ENCODE peak calls at places on chromosome 17, in eight cellular contexts. X, B, L, R, V, W, O and Z are unnamed samples.

GRCh38 chr17:6078370-6078950 is 8.3 kb downstream of the WSCD1 start:
- DNase-seq in X (no peak), O (no peak), W (no peak), V (no peak), B (no peak), R (no peak), L (no peak), Z (no peak)

GRCh38 chr17:31400481-31400950 is 9.0 kb downstream of the RAB11FIP4 start:
- DNase-seq in R (no peak), L (no peak), B (no peak), O (no peak), X (no peak), W (no peak), V (no peak), Z (no peak)

GRCh38 chr17:31696184-31696602 is 162.9 kb downstream of the COPRS start:
- DNase-seq in X (no peak), W (no peak), R (no peak), B (no peak), O (peak; percentile 97), L (peak; percentile 83), V (no peak), Z (peak; percentile 48)

GRCh38 chr17:9670596-9670995 is 25.3 kb downstream of the USP43 start:
- DNase-seq in L (no peak), V (no peak), B (no peak), X (no peak), O (no peak), W (no peak), R (no peak), Z (no peak)

GRCh38 chr17:70104688-70105087 is 29.7 kb downstream of the KCNJ16 start:
- DNase-seq in L (no peak), B (no peak), R (no peak), O (no peak), X (no peak), V (no peak), W (no peak), Z (no peak)

GRCh38 chr17:32536736-32537646 is 50.2 kb downstream of the CDK5R1 start:
- DNase-seq in O (peak; percentile 77), L (no peak), V (no peak), B (no peak), W (no peak), X (no peak), R (no peak), Z (no peak)

GRCh38 chr17:1647802-1648581 is 1.7 kb downstream of the RILP start:
- DNase-seq in R (no peak), X (no peak), W (no peak), B (no peak), L (peak; percentile 71), V (no peak), O (peak; percentile 42), Z (peak; percentile 64)

GRCh38 chr17:1977583-1978395 is 47.3 kb downstream of the RTN4RL1 start:
- DNase-seq in R (no peak), V (no peak), X (no peak), W (no peak), L (no peak), B (peak; percentile 34), O (no peak), Z (no peak)

GRCh38 chr17:37131064-37131463 is 182.3 kb downstream of the AATF start:
- DNase-seq in X (no peak), R (no peak), V (no peak), W (no peak), L (no peak), O (peak; percentile 39), B (no peak), Z (peak; percentile 14)

GRCh38 chr17:48486557-48486956 is 44.3 kb downstream of the HOXB1 start:
- DNase-seq in O (peak; percentile 88), W (no peak), V (no peak), B (no peak), X (no peak), L (peak; percentile 57), R (no peak), Z (no peak)

GRCh38 chr17:77381185-77381700 is 240.5 kb downstream of the SEC14L1 start:
- DNase-seq in O (no peak), L (no peak), X (no peak), V (no peak), W (no peak), R (no peak), B (no peak), Z (no peak)

GRCh38 chr17:38663125-38663751 is 11.5 kb downstream of the EPOP start:
- DNase-seq in V (no peak), O (peak; percentile 57), R (peak; percentile 2), L (peak; percentile 61), X (no peak), B (peak; percentile 89), W (no peak), Z (peak; percentile 82)

GRCh38 chr17:45221997-45222272 is 250 bp downstream of the FMNL1 start:
- DNase-seq in W (no peak), X (no peak), L (no peak), B (no peak), O (no peak), V (no peak), R (no peak), Z (no peak)

GRCh38 chr17:34673516-34673915 is 94.1 kb downstream of the TMEM132E start:
- DNase-seq in O (no peak), L (no peak), B (no peak), V (no peak), W (no peak), R (no peak), X (no peak), Z (no peak)

GRCh38 chr17:57823469-57824401 is 26.1 kb downstream of the MRPS23 start:
- DNase-seq in W (no peak), B (peak; percentile 47), O (peak; percentile 27), R (no peak), V (no peak), X (no peak), L (no peak), Z (no peak)

GRCh38 chr17:28279411-28279810 is 39.6 kb upstream of the TMEM97 start:
- DNase-seq in O (peak; percentile 24), B (no peak), L (no peak), W (no peak), V (no peak), R (no peak), X (no peak), Z (no peak)

GRCh38 chr17:15432807-15433547 is 34.4 kb downstream of the CDRT4 start:
- DNase-seq in V (no peak), L (no peak), R (no peak), W (no peak), X (no peak), O (peak; percentile 83), B (no peak), Z (peak; percentile 84)

GRCh38 chr17:80761421-80761871 is 216.8 kb downstream of the RPTOR start:
- DNase-seq in L (peak; percentile 38), O (peak; percentile 52), R (peak; percentile 25), X (peak; percentile 71), W (peak; percentile 40), B (no peak), V (peak; percentile 64), Z (no peak)

GRCh38 chr17:78960945-78961344 is 18.8 kb downstream of the LGALS3BP start:
- DNase-seq in W (no peak), O (peak; percentile 74), V (no peak), R (no peak), B (no peak), X (no peak), L (no peak), Z (no peak)

GRCh38 chr17:43768943-43769342 is 9.8 kb downstream of the DUSP3 start:
- DNase-seq in L (no peak), R (no peak), O (no peak), W (no peak), B (no peak), X (no peak), V (no peak), Z (no peak)

GRCh38 chr17:6323626-6324356 is 111.1 kb downstream of the AIPL1 start:
- DNase-seq in L (no peak), W (no peak), B (peak; percentile 16), V (no peak), R (no peak), X (no peak), O (no peak), Z (no peak)

GRCh38 chr17:80774643-80775281 is 216.9 kb upstream of the CHMP6 start:
- DNase-seq in O (no peak), R (no peak), W (no peak), X (no peak), B (no peak), L (no peak), V (no peak), Z (no peak)

GRCh38 chr17:44350733-44351226 is 5.7 kb downstream of the GRN start:
- DNase-seq in B (peak; percentile 59), O (peak; percentile 60), V (peak; percentile 51), R (peak; percentile 60), W (peak; percentile 53), X (peak; percentile 60), L (no peak), Z (peak; percentile 97)

GRCh38 chr17:29726721-29727252 is 104.1 kb upstream of the CORO6 start:
- DNase-seq in B (no peak), R (no peak), W (no peak), L (no peak), O (peak; percentile 64), X (no peak), V (no peak), Z (no peak)

GRCh38 chr17:5943991-5944390 is 126.2 kb upstream of the WSCD1 start:
- DNase-seq in O (no peak), R (no peak), X (no peak), L (no peak), B (peak; percentile 37), V (no peak), W (no peak), Z (no peak)